ENCODE peak calls at places on chromosome 7, in six cellular contexts. J is C1 segment of cervical spinal cord; L is stimulated activated CD4-positive, alpha-beta T cell treated with anti-CD3 and anti-CD28 coated beads, Interleukin-2, amount 100 ng/mL, for 48 hours; G is hypothalamus; O is T-helper 2 cell; Y is NCI-H2171 treated with DMSO at 0.1 percent for 48 hours. F is an unnamed sample.

GRCh38 chr7:135098391-135098790 is 49.5 kb upstream of the TMEM140 start:
- DNase-seq in J (no peak), L (no peak), G (no peak), O (no peak), Y (no peak), F (no peak)

GRCh38 chr7:2004841-2005351 is 227.8 kb downstream of the MAD1L1 start:
- DNase-seq in J (no peak), L (no peak), G (no peak), O (no peak), Y (no peak), F (no peak)

GRCh38 chr7:8217200-8218068 is 44.5 kb downstream of the ICA1 start:
- DNase-seq in J (no peak), L (peak), G (no peak), O (no peak), Y (peak), F (no peak)

GRCh38 chr7:69561256-69561655 is 37.0 kb upstream of the AUTS2 start:
- DNase-seq in J (no peak), L (no peak), G (no peak), O (no peak), Y (no peak), F (no peak)

GRCh38 chr7:138328215-138328614 is 131.8 kb upstream of the TRIM24 start:
- DNase-seq in J (no peak), L (no peak), G (no peak), O (no peak), Y (no peak), F (no peak)

GRCh38 chr7:64744680-64745079 is 49.5 kb upstream of the ZNF138 start:
- DNase-seq in J (no peak), L (no peak), G (no peak), O (no peak), Y (no peak), F (no peak)

GRCh38 chr7:70706204-70706603 is 425.7 kb upstream of the GALNT17 start:
- DNase-seq in J (no peak), L (no peak), G (no peak), O (no peak), Y (no peak), F (no peak)

GRCh38 chr7:114302858-114303257 is 111.8 kb upstream of the FOXP2 start:
- DNase-seq in J (no peak), L (no peak), G (no peak), O (no peak), Y (no peak), F (no peak)

GRCh38 chr7:118609207-118609606 is 384.7 kb downstream of the ANKRD7 start:
- DNase-seq in J (no peak), L (no peak), G (no peak), O (no peak), Y (no peak), F (no peak)

GRCh38 chr7:26949319-26949718 is 84.9 kb upstream of the SKAP2 start:
- DNase-seq in J (no peak), L (no peak), G (no peak), O (no peak), Y (no peak), F (no peak)

GRCh38 chr7:25854608-25855497 is 297.1 kb upstream of the NFE2L3 start:
- DNase-seq in J (peak), L (no peak), G (no peak), O (no peak), Y (peak), F (peak)

GRCh38 chr7:129831424-129832058 is 121.2 kb downstream of the UBE2H start:
- DNase-seq in J (no peak), L (no peak), G (no peak), O (no peak), Y (no peak), F (no peak)

GRCh38 chr7:128167316-128167691 is 73.8 kb upstream of the LEP start:
- DNase-seq in J (peak), L (no peak), G (peak), O (no peak), Y (peak), F (no peak)

GRCh38 chr7:15376601-15377000 is 185.2 kb downstream of the AGMO start:
- DNase-seq in J (no peak), L (no peak), G (no peak), O (no peak), Y (no peak), F (no peak)

GRCh38 chr7:81111358-81111757 is 192.5 kb upstream of the SEMA3C start:
- DNase-seq in J (no peak), L (no peak), G (no peak), O (no peak), Y (no peak), F (no peak)

GRCh38 chr7:10950494-10950893 is 23.2 kb upstream of the PHF14 start:
- DNase-seq in J (no peak), L (no peak), G (no peak), O (no peak), Y (no peak), F (no peak)

GRCh38 chr7:3722396-3722846 is 421.4 kb downstream of the SDK1 start:
- DNase-seq in J (peak), L (no peak), G (peak), O (no peak), Y (peak), F (peak)

GRCh38 chr7:25469669-25470068 is 241.4 kb upstream of the NPVF start:
- DNase-seq in J (no peak), L (no peak), G (no peak), O (no peak), Y (no peak), F (no peak)

GRCh38 chr7:98286093-98286525 is 4.6 kb downstream of the BRI3 start:
- DNase-seq in J (no peak), L (no peak), G (peak), O (no peak), Y (no peak), F (no peak)

GRCh38 chr7:101862280-101863220 is 45.1 kb downstream of the CUX1 start:
- DNase-seq in J (no peak), L (no peak), G (no peak), O (no peak), Y (peak), F (no peak)

GRCh38 chr7:1693419-1693990 is 23.4 kb downstream of the ELFN1 start:
- DNase-seq in J (no peak), L (no peak), G (peak), O (no peak), Y (peak), F (no peak)

GRCh38 chr7:107751113-107751512 is 7.2 kb downstream of the CBLL1 start:
- DNase-seq in J (no peak), L (no peak), G (no peak), O (no peak), Y (no peak), F (no peak)